ENCODE peak calls at places on chromosomes 11 and 22, in nine cellular contexts. N is cardiac muscle cell; M is HCT116; A is A549; C is ovary; P is tibial artery; B is CD8-positive, alpha-beta T cell; K is IMR-90; X is body of pancreas. E is an unnamed sample. For H3K9me3, the result is how much of the 10 kb centered on the place peaks cover.

GRCh38 chr22:36239150-36239400 is 252 bp downstream of the APOL2 start:
- DNase-seq in X (no peak), B (no peak), K (no peak), N (no peak), A (peak), C (no peak), M (no peak), P (no peak), E (peak)

GRCh38 chr11:44760917-44761545 is 34.3 kb downstream of the TSPAN18 start:
- DNase-seq in B (no peak), M (peak), X (no peak), C (peak), N (peak), K (peak), P (peak), A (peak), E (no peak)

GRCh38 chr11:47392546-47393162 is 14.3 kb upstream of the SPI1 start:
- DNase-seq in C (no peak), N (no peak), P (no peak), X (no peak), A (no peak), B (no peak), M (no peak), K (no peak), E (no peak)

GRCh38 chr22:26477341-26477731 is 6.2 kb downstream of the HPS4 start:
- DNase-seq in B (no peak), N (no peak), A (no peak), K (no peak), C (no peak), M (no peak), X (no peak), P (peak), E (no peak)

GRCh38 chr11:125637840-125638239 is 12.9 kb downstream of the CHEK1 start:
- DNase-seq in N (no peak), X (no peak), K (no peak), P (no peak), A (no peak), B (no peak), M (no peak), C (no peak), E (no peak)

GRCh38 chr22:45838257-45838891 is 138.6 kb downstream of the WNT7B start:
- DNase-seq in X (no peak), N (no peak), K (no peak), B (no peak), M (no peak), P (no peak), A (no peak), C (no peak), E (no peak)

GRCh38 chr11:62108017-62108750 is 15.6 kb upstream of the INCENP start:
- DNase-seq in X (peak), A (peak), M (peak), P (no peak), K (peak), C (no peak), N (peak), B (peak), E (no peak)

GRCh38 chr11:8826145-8826786 is 84.7 kb upstream of the AKIP1 start:
- DNase-seq in N (peak), K (peak), M (no peak), X (no peak), B (no peak), A (no peak), C (no peak), P (no peak), E (no peak)

GRCh38 chr11:7591107-7591894 is 77.5 kb downstream of the PPFIBP2 start:
- DNase-seq in P (no peak), M (no peak), X (no peak), K (no peak), A (no peak), N (no peak), C (no peak), B (no peak), E (no peak)

GRCh38 chr11:64266339-64266738 is 15.0 kb downstream of the PLCB3 start:
- DNase-seq in B (no peak), C (peak), N (no peak), X (no peak), A (no peak), K (no peak), P (no peak), M (no peak), E (peak)

GRCh38 chr11:118005224-118006152 is 19.3 kb downstream of the IL10RA start:
- DNase-seq in P (no peak), B (no peak), C (no peak), K (no peak), A (no peak), X (no peak), N (no peak), M (no peak), E (no peak)

GRCh38 chr11:45100338-45100737 is 46.1 kb upstream of the PRDM11 start:
- DNase-seq in N (peak), A (peak), P (no peak), C (no peak), M (no peak), B (no peak), K (peak), X (no peak), E (no peak)

GRCh38 chr11:78855146-78855545 is 280.5 kb upstream of the NARS2 start:
- DNase-seq in X (no peak), K (no peak), M (no peak), N (no peak), C (no peak), B (no peak), P (no peak), A (no peak), E (no peak)

GRCh38 chr11:61657566-61657965 is 22.6 kb upstream of the DAGLA start:
- DNase-seq in B (no peak), P (no peak), X (peak), C (no peak), M (no peak), A (no peak), K (no peak), N (peak), E (peak)

GRCh38 chr11:120400564-120401364 is 64.6 kb downstream of the ARHGEF12 start:
- DNase-seq in P (no peak), A (peak), B (no peak), X (no peak), N (peak), C (no peak), K (peak), M (peak), E (no peak)

GRCh38 chr11:66291303-66291705 is 390 bp upstream of the TMEM151A start:
- DNase-seq in M (no peak), P (no peak), A (no peak), K (no peak), B (no peak), C (no peak), X (no peak), N (no peak), E (no peak)

GRCh38 chr11:86592047-86592564 is 80.3 kb downstream of the ME3 start:
- DNase-seq in C (no peak), X (no peak), B (no peak), P (no peak), A (no peak), K (peak), M (no peak), N (no peak), E (no peak)

GRCh38 chr22:23494593-23495266 is 85.4 kb downstream of the IGLL1 start:
- DNase-seq in C (no peak), B (no peak), N (no peak), A (no peak), M (no peak), X (no peak), P (no peak), K (no peak), E (no peak)

GRCh38 chr22:31604746-31605705 is 57.0 kb downstream of the PISD start:
- DNase-seq in P (no peak), N (no peak), X (no peak), B (no peak), C (no peak), K (no peak), M (no peak), A (no peak), E (no peak)

GRCh38 chr11:116980136-116980793 is 118.0 kb downstream of the SIK3 start:
- DNase-seq in K (no peak), C (no peak), A (no peak), X (no peak), N (no peak), B (no peak), M (no peak), P (no peak), E (no peak)

GRCh38 chr11:96267490-96268010 is 75.4 kb downstream of the MAML2 start:
- DNase-seq in X (no peak), P (no peak), K (peak), B (peak), A (no peak), M (no peak), C (no peak), N (no peak), E (no peak)

GRCh38 chr22:36599771-36600170 is 70.8 kb upstream of the EIF3D start:
- DNase-seq in K (no peak), M (no peak), A (no peak), X (no peak), P (no peak), C (no peak), N (no peak), B (no peak), E (no peak)

GRCh38 chr11:128714881-128715280 is 21.0 kb downstream of the FLI1 start:
- DNase-seq in K (peak), C (no peak), B (no peak), P (no peak), A (no peak), X (no peak), M (no peak), N (peak), E (no peak)

GRCh38 chr11:1628506-1629325 is 859 bp upstream of the KRTAP5-5 start:
- DNase-seq in B (peak), M (no peak), K (peak), X (peak), A (peak), C (no peak), P (no peak), N (peak), E (peak)

GRCh38 chr11:69089258-69089657 is 40.5 kb downstream of the TPCN2 start:
- DNase-seq in P (no peak), B (no peak), X (peak), C (no peak), A (no peak), M (no peak), K (peak), N (peak), E (peak)

GRCh38 chr22:47382164-47382890 is 619.9 kb downstream of the TBC1D22A start:
- DNase-seq in N (no peak), X (no peak), C (no peak), B (no peak), P (peak), K (no peak), M (no peak), A (no peak), E (no peak)

GRCh38 chr22:47388331-47388730 is 625.9 kb downstream of the TBC1D22A start:
- DNase-seq in B (no peak), C (no peak), N (no peak), M (no peak), A (no peak), P (no peak), K (no peak), X (no peak), E (no peak)

GRCh38 chr22:47381240-47381639 is 618.8 kb downstream of the TBC1D22A start:
- DNase-seq in N (no peak), K (no peak), M (no peak), C (no peak), A (no peak), P (peak), X (no peak), B (no peak), E (no peak)

GRCh38 chr22:47386812-47387510 is 624.5 kb downstream of the TBC1D22A start:
- DNase-seq in A (no peak), C (peak), B (no peak), K (no peak), X (no peak), M (no peak), P (no peak), N (no peak), E (no peak)

GRCh38 chr22:47384977-47385376 is 622.5 kb downstream of the TBC1D22A start:
- DNase-seq in B (no peak), C (peak), A (no peak), N (no peak), X (no peak), K (no peak), P (peak), M (no peak), E (no peak)
- H3K9me3 ChIP-seq in B (under half), C (under half), A (under half), N (under half), X (under half), K (under half), P (under half), M (under half), E (under half)

GRCh38 chr11:35968386-35969088 is 24.7 kb downstream of the LDLRAD3 start:
- DNase-seq in K (peak), N (no peak), X (no peak), B (no peak), C (no peak), M (no peak), A (no peak), P (no peak), E (no peak)

GRCh38 chr11:35969089-35970046 is 25.5 kb downstream of the LDLRAD3 start:
- DNase-seq in A (no peak), X (peak), N (no peak), M (no peak), P (no peak), B (no peak), K (peak), C (no peak), E (no peak)

GRCh38 chr11:35967042-35967441 is 23.2 kb downstream of the LDLRAD3 start:
- DNase-seq in C (no peak), X (no peak), K (no peak), N (no peak), P (no peak), M (no peak), B (no peak), A (no peak), E (peak)

GRCh38 chr11:35971841-35972422 is 28.1 kb downstream of the LDLRAD3 start:
- DNase-seq in N (no peak), B (no peak), P (no peak), M (no peak), K (no peak), X (no peak), A (no peak), C (no peak), E (no peak)

DNA sequence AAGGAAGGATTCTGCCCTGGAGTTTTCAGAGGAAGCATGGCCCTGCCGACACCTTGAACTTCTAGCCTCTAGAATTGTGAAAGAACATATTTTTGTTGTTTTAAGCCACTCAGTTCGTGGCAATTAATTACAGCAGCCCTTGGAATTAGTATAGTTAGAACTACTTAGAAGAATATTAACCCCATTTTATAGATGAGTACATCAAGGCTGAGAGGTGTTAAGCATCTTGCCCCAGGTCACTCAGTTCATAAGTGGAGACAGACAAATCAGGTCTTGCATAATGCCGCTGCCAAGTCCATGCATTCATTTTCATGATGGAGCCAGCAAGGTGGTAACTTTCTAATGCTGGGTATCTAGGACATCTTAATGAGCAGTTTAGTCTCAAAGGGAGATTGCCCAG is 26.6 kb downstream of the LDLRAD3 start:
- DNase-seq in K (no peak), M (no peak), P (no peak), B (no peak), C (no peak), N (no peak), X (no peak), A (no peak), E (no peak)
- H3K9me3 ChIP-seq in K (under half), M (under half), P (under half), B (under half), C (under half), N (under half), X (under half), A (under half), E (under half)

DNA sequence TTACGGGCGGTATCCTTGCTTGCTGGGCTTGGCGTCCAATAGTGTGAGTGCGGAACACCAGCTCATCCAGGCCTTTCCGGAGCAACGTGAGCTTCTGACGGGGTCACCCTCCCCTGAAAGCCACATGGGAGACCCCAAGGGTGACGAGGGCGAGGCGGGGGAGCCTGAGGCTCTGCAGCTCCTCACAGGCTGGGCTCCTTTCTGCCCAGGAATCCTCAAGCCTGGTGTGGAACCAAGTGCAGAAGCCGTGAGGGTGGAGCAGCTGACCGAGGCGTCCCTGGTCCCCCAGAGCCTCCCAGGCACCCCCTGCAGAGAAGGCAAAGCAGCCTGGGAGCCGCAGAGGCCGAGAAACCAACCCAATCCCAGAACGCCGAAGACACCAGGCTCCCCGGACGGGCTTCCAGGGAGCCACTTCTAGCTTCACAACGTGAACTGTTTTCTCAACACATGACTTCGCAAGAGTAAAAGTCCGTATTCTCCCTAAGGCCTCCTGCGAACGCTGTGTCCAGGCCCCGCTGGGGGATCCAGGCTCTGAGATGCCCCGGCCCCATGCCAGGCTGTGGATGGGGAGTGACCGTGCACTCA is 530.3 kb downstream of the BRD1 start:
- DNase-seq in P (no peak), A (no peak), C (no peak), X (no peak), N (no peak), B (no peak), K (no peak), M (no peak), E (no peak)
- H3K9me3 ChIP-seq in P (under half), A (under half), C (under half), X (under half), N (under half), B (under half), K (half or more), M (under half), E (under half)

GRCh38 chr11:72294566-72295395 is 50.8 kb upstream of the PHOX2A start:
- DNase-seq in K (no peak), M (no peak), N (no peak), A (no peak), B (no peak), P (no peak), C (no peak), X (no peak), E (no peak)
- H3K9me3 ChIP-seq in K (under half), M (under half), N (under half), A (under half), B (under half), P (under half), C (under half), X (under half), E (under half)

E was measured in psoas muscle.